ENCODE peak calls at places on chromosomes 5 and 9, in ten cellular contexts. O is BJ, D is upper lobe of right lung, C is sigmoid colon, L is right lobe of liver, U is cardiac fibroblast, I is PC-3, G is H1, S is B cell, N is stomach. M is an unnamed sample.

GRCh38 chr9:34654317-34655083 is 2.5 kb downstream of the IL11RA start:
- DNase-seq in N (peak), G (no peak), C (peak), S (no peak), I (no peak), D (no peak), U (no peak), O (no peak), L (no peak), M (no peak)

GRCh38 chr9:81563020-81563407 is 126.3 kb downstream of the TLE1 start:
- DNase-seq in S (no peak), O (no peak), U (no peak), I (no peak), N (no peak), G (no peak), L (no peak), C (no peak), D (no peak), M (no peak)

GRCh38 chr9:129487658-129488483 is 133.0 kb downstream of the C9orf50 start:
- DNase-seq in L (peak), O (no peak), C (peak), N (peak), S (no peak), U (peak), D (no peak), G (no peak), I (no peak), M (peak)

GRCh38 chr9:73838871-73839270 is 658.3 kb upstream of the RORB start:
- DNase-seq in U (no peak), S (no peak), L (no peak), N (no peak), C (no peak), O (no peak), D (no peak), G (no peak), I (no peak), M (no peak)

GRCh38 chr5:149799119-149799623 is 69.1 kb downstream of the PPARGC1B start:
- DNase-seq in U (peak), I (peak), D (no peak), G (no peak), O (peak), L (peak), N (peak), C (peak), S (no peak), M (no peak)

GRCh38 chr9:34072410-34072809 is 23.7 kb upstream of the UBAP2 start:
- DNase-seq in U (no peak), D (no peak), C (no peak), N (peak), O (no peak), I (peak), S (no peak), G (no peak), L (no peak), M (no peak)

GRCh38 chr5:55438931-55439477 is 95.8 kb downstream of the PLPP1 start:
- DNase-seq in C (peak), S (no peak), U (peak), O (no peak), I (peak), G (peak), N (no peak), D (no peak), L (no peak), M (no peak)

GRCh38 chr5:172860520-172861443 is 26.7 kb downstream of the ERGIC1 start:
- DNase-seq in L (peak), O (no peak), I (no peak), N (peak), S (no peak), U (peak), D (peak), G (no peak), C (peak), M (no peak)

DNA sequence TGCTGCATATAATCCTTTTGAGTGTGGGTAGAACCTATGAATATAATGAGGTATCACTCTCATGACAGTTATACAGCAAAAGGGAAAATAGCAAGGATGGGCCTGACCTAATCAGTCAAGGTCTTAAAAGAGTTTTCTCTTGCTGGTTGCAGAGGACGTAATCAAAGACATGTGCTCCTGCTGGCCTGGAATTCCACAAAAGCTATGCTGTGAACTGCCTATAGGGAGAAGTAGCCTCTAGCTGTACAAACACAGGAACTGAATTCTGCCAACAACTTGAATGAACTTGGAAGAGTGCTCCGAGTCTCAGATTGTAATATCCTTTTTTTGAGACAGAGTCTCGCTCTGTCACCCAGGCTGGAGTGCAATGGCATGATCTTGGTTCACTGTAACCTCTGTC is 195.6 kb downstream of the PLK2 start:
- DNase-seq in O (no peak), U (no peak), I (no peak), C (no peak), N (no peak), D (no peak), G (no peak), S (no peak), L (no peak), M (no peak)
- TF ChIP-seq CTCF in O (no peak), U (no peak), I (no peak), C (no peak), N (no peak), D (no peak), G (no peak), S (no peak), L (no peak), M (no peak)

DNA sequence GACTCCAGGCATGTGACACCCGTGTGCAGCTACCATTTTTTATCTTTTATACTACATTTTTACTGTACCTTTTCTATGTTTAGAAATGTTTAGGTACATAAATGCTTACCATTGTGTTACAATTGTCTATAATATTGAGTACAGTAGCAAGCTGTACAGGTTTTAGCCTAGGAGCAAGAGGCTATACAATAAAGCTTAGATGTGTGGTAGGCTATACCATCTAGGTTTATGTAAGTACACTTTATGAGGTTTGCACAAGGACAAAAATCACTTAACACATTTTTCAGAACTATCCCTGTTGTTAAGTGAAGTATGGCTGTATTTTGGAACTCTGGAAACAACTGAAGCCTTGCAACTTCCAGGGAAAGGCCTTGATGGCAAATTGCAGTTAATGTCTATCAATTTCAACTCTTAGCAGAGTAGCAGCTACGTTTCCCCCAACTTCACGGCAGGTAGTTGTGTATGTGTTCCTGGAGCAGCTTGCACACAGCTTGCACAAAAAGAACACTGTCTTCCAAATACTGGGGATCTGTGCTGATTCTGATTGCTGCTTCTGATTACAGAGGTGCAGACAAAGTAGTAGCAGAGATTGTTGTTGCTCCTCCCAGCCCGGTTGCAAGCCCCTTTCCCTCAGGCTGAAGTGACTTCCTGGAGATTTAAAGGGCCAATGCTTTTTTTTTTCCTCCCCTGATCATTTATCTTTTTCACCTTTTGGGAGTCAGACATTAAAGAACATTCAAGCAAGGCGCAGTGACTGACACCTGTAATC is 30.0 kb downstream of the SIL1 start:
- DNase-seq in S (no peak), O (no peak), N (no peak), L (no peak), D (no peak), G (no peak), I (no peak), U (no peak), C (no peak), M (no peak)
- TF ChIP-seq CTCF in S (no peak), O (no peak), N (no peak), L (no peak), D (no peak), G (no peak), I (no peak), U (no peak), C (no peak), M (no peak)

GRCh38 chr5:123937230-123937629 is 425.3 kb downstream of the CSNK1G3 start:
- DNase-seq in S (peak), O (no peak), C (peak), N (no peak), L (no peak), U (peak), D (no peak), G (peak), I (peak), M (peak)
- TF ChIP-seq CTCF in S (peak), O (peak), C (peak), N (no peak), L (peak), U (peak), D (peak), G (peak), I (peak), M (peak)

DNA sequence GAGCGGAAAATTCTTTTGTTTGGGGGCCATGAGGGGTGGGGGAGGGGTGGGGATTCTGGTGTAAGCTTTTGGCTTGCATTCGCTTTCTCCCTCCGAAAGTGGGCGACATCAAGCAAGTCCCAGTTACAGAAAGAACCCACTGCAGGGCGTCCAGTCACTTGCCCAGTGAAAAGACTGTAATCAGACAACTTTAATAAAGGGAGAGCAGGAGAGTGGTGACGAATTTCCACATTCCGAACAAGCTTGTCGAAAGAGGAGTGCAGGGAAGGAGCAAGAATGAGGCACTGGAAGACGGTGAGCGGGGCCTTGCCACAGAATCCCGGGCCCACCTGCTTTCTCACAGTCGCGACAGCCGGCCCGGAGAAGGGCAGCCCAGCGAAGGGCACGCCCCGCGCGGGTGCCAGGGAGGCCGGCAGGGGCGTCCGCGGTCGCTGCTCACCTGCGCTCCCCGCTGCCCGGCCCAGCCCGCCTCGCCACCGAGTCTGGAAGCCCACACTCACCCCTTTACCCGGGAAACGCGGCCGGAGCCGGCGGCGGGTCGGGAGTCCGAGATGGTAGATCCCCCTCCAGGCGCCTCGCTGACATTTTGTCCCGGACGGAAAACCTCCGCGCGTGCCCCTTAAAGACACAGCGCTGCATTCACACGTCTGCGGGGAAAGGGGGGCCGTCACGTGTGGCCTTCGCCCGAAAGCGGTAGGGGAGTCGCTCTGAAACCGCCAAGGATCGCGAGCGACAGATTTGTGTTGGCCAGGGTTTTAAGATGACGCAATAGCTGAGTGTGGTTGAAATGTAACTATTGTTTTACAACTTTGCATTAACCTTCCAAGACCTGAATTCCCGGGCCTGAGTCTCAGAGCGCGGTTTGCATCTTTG is at the start of gene ZBED3:
- DNase-seq in S (peak), L (peak), C (peak), U (peak), N (peak), D (peak), G (no peak), O (peak), I (peak), M (peak)
- TF ChIP-seq CTCF in S (peak), L (peak), C (no peak), U (no peak), N (no peak), D (peak), G (peak), O (peak), I (peak), M (peak)

GRCh38 chr5:38515648-38516047 is 40.8 kb downstream of the LIFR start:
- DNase-seq in O (no peak), U (peak), D (no peak), C (no peak), I (peak), L (no peak), N (no peak), S (no peak), G (no peak), M (no peak)
- TF ChIP-seq CTCF in O (peak), U (peak), D (peak), C (no peak), I (peak), L (no peak), N (no peak), S (no peak), G (peak), M (no peak)

DNA sequence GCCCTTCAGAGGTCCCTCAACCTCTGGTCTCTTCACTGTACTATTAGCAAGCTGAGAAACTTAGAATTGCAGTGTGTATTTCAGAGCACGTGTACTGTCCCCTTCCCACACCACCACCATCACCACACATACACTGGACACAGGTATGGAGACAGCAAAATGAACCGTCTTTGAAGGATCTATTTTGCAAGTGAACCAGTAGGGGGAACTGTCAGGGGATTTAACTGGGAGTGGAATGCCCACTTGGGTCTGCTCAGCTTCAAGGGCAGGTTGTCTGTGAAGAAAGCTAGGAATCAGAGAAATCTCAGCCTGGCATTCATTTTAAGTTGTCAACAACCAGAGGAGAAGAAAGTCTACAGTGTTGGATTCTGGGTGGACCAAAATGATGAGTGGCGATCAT is 147.0 kb downstream of the DCP2 start:
- DNase-seq in D (no peak), O (no peak), L (no peak), C (no peak), S (no peak), I (peak), N (no peak), U (peak), G (no peak), M (no peak)
- TF ChIP-seq CTCF in D (no peak), O (no peak), L (no peak), C (no peak), S (no peak), I (peak), N (no peak), U (peak), G (peak), M (peak)

DNA sequence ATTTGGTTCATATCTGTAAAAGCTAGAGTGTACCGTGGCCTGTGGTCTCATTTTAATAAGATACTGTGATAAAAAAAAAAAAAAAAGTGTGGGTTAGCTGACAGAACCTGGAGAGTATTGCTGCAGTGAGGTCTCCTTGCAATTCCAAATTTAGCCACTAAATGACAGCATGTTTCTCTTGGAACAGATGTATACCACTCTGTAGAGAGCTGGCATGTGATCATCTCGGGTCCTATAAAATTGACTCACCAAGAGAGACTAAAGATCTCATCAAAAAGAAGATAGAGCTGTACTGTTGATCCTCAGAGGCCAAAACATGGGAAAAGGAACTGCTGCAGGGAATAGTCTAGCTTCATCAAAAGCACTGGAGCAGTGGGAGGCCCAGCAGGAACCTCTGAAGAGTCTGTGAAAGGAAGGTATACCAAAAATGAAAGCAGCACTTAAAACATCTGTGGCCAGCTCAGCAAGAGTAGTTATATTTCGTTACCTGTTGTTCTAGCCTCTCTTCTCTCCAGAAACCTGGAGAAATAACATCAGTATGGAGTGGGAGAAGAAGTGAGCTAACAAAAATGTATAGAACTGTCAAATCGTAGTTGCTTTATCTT is 826.8 kb downstream of the EFNA5 start:
- DNase-seq in L (no peak), C (no peak), S (no peak), G (no peak), U (peak), O (no peak), I (peak), N (no peak), D (no peak), M (no peak)
- TF ChIP-seq CTCF in L (peak), C (no peak), S (no peak), G (peak), U (no peak), O (no peak), I (peak), N (no peak), D (no peak), M (no peak)

DNA sequence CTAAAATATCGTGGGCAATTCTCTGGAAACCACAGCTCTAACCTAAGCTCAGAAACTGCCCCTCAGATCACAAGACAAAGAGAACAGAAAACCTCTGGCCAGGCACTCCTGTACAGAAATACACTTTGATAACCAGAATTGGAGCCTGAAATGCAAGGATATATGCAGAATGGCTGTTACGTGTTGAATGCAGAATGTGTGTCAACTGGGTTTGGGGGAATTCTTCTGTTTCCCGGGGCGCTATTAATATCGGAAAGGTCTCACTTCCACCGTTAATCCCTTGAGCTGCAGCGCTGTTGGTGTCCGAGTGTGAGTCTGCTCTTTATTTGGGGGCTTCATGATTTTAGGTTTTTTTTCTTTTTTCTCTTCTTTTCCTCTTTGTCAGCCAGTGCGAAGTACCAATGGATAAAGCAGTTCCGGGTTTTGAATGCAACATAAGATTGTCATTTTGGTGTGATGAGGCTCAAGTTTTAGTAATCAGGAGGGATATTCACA is 1.2 kb downstream of the PIK3R1 start:
- DNase-seq in U (peak), S (no peak), C (no peak), O (no peak), N (no peak), L (no peak), G (no peak), I (no peak), D (no peak), M (no peak)
- TF ChIP-seq CTCF in U (no peak), S (no peak), C (no peak), O (no peak), N (no peak), L (no peak), G (no peak), I (no peak), D (no peak), M (no peak)

GRCh38 chr9:18146329-18146728 is 327.6 kb upstream of the ADAMTSL1 start:
- DNase-seq in O (no peak), C (no peak), N (no peak), L (no peak), G (no peak), S (no peak), U (no peak), D (no peak), I (no peak), M (no peak)

GRCh38 chr9:18141681-18142080 is 332.3 kb upstream of the ADAMTSL1 start:
- DNase-seq in O (no peak), D (no peak), U (no peak), S (no peak), G (no peak), L (no peak), I (no peak), C (no peak), N (no peak), M (no peak)

GRCh38 chr9:18137815-18138214 is 336.1 kb upstream of the ADAMTSL1 start:
- DNase-seq in O (no peak), G (no peak), L (no peak), S (no peak), D (no peak), U (no peak), I (no peak), N (no peak), C (no peak), M (no peak)

GRCh38 chr9:18138676-18139075 is 335.3 kb upstream of the ADAMTSL1 start:
- DNase-seq in D (no peak), O (no peak), U (no peak), L (no peak), C (no peak), I (no peak), G (no peak), S (no peak), N (no peak), M (no peak)

GRCh38 chr9:18142964-18143363 is 331.0 kb upstream of the ADAMTSL1 start:
- DNase-seq in O (no peak), D (no peak), L (no peak), I (peak), G (no peak), C (no peak), S (no peak), N (no peak), U (peak), M (no peak)
- TF ChIP-seq CTCF in O (peak), D (peak), L (peak), I (peak), G (peak), C (no peak), S (no peak), N (no peak), U (peak), M (no peak)

DNA sequence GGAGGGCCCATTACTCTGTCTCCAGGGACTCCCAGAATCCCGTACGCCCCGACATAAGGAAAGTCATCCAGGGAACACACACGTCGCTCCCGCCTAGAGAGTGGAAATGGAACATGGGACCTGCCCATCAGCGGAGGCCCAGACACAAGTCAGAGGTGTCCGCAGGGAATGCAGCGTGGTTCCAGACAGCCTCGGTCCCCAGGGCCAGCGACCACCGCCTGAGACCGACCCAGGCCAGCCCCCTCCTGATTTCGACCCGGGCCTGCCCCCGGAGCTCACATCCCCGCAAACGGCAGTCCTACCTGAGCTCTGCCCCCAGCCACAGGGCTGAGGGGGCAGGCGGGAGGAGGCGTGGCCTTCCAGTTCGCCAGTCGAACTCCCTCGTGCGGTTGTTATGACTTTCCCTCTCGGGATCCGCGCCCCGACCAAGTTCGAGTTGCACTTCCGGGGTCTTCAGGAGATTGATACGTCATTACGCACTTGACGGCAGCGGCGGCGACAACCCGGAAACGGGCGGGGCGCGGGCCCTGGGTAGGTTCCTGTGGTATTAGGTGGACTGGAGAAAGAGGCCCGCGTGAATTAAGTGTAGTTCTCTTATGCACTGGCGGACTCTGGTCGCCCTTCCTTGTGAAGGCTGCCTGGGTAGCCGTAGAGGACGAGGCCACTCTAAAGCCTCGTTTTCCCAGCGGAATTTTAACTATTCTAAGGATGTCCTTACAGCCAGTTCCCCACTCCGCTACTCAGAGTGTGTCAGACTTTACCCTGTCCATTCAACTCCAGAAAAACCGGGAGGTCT is 370.0 kb upstream of the POU5F2 start:
- DNase-seq in U (peak), N (peak), S (peak), I (peak), G (peak), L (peak), C (peak), D (peak), O (peak), M (peak)
- TF ChIP-seq CTCF in U (peak), N (no peak), S (no peak), I (no peak), G (peak), L (no peak), C (no peak), D (peak), O (peak), M (no peak)